ENCODE peak calls at places on chromosomes 7 and 10, in six cellular contexts. H, M, J, V, F and O are unnamed samples.

GRCh38 chr10:71715026-71715425 is 4.6 kb downstream of the C10orf105 start:
- DNase-seq in F (no peak), M (no peak), H (no peak), V (no peak), J (no peak), O (no peak)

GRCh38 chr10:55629792-55630490 is 731.1 kb downstream of the ZWINT start:
- DNase-seq in H (no peak), J (no peak), V (no peak), M (peak), F (peak), O (peak)

GRCh38 chr7:31110331-31111108 is 58.4 kb downstream of the ADCYAP1R1 start:
- DNase-seq in V (no peak), F (no peak), H (no peak), M (no peak), J (no peak), O (no peak)

GRCh38 chr10:101778781-101779543 is 3.0 kb upstream of the FGF8 start:
- DNase-seq in J (no peak), M (peak), F (peak), V (no peak), H (no peak), O (peak)

GRCh38 chr7:114243019-114243507 is 171.6 kb upstream of the FOXP2 start:
- DNase-seq in H (no peak), M (peak), F (no peak), J (no peak), V (no peak), O (no peak)

GRCh38 chr7:64799-65430 is 127.5 kb upstream of the FAM20C start:
- DNase-seq in F (no peak), V (no peak), H (no peak), J (no peak), M (no peak), O (no peak)

GRCh38 chr10:88198023-88198422 is 334.6 kb downstream of the PTEN start:
- DNase-seq in H (no peak), M (no peak), V (no peak), F (no peak), J (no peak), O (no peak)

GRCh38 chr7:133539016-133539415 is 286.1 kb downstream of the EXOC4 start:
- DNase-seq in H (no peak), J (no peak), V (no peak), M (no peak), F (no peak), O (no peak)

GRCh38 chr7:47453093-47454056 is 128.5 kb downstream of the TNS3 start:
- DNase-seq in M (peak), V (peak), J (peak), H (no peak), F (peak), O (peak)

GRCh38 chr10:30058570-30059132 is 735 bp downstream of the JCAD start:
- DNase-seq in J (peak), V (no peak), M (no peak), F (no peak), H (no peak), O (no peak)

GRCh38 chr7:32179567-32179966 is 109.4 kb upstream of the PDE1C start:
- DNase-seq in J (no peak), M (no peak), F (peak), V (no peak), H (no peak), O (peak)

GRCh38 chr10:7186387-7187032 is 224.3 kb downstream of the SFMBT2 start:
- DNase-seq in J (no peak), H (no peak), V (no peak), M (no peak), F (no peak), O (peak)

GRCh38 chr7:130481898-130482297 is 10.0 kb upstream of the MEST start:
- DNase-seq in H (no peak), J (no peak), M (no peak), V (no peak), F (peak), O (peak)

GRCh38 chr10:92857904-92858514 is 9.7 kb downstream of the EXOC6 start:
- DNase-seq in H (no peak), F (no peak), M (no peak), J (no peak), V (no peak), O (no peak)

GRCh38 chr7:128398016-128398840 is 11.6 kb downstream of the IMPDH1 start:
- DNase-seq in M (peak), H (no peak), F (peak), V (no peak), J (peak), O (peak)

GRCh38 chr7:51455513-51455912 is 138.9 kb upstream of the COBL start:
- DNase-seq in H (no peak), M (no peak), V (no peak), J (no peak), F (no peak), O (no peak)

GRCh38 chr7:25240340-25240739 is 12.1 kb upstream of the NPVF start:
- DNase-seq in H (no peak), M (no peak), V (no peak), J (no peak), F (peak), O (peak)

GRCh38 chr7:44381494-44382220 is 56.3 kb upstream of the CAMK2B start:
- DNase-seq in J (no peak), M (no peak), V (no peak), H (no peak), F (no peak), O (no peak)

GRCh38 chr7:88396295-88396947 is 89.7 kb upstream of the STEAP4 start:
- DNase-seq in J (no peak), H (no peak), F (no peak), V (no peak), M (no peak), O (peak)

GRCh38 chr10:32197423-32197822 is 141.2 kb upstream of the KIF5B start:
- DNase-seq in M (no peak), V (no peak), H (no peak), F (no peak), J (no peak), O (no peak)

GRCh38 chr10:83982812-83983211 is 156.5 kb upstream of the GHITM start:
- DNase-seq in M (no peak), J (no peak), H (no peak), V (no peak), F (no peak), O (no peak)

GRCh38 chr7:29314148-29314547 is 119.6 kb downstream of the CHN2 start:
- DNase-seq in V (no peak), H (no peak), J (no peak), F (no peak), M (no peak), O (no peak)

GRCh38 chr7:128236924-128237586 is 4.0 kb upstream of the LEP start:
- DNase-seq in M (peak), F (peak), J (no peak), H (no peak), V (peak), O (peak)

DNA sequence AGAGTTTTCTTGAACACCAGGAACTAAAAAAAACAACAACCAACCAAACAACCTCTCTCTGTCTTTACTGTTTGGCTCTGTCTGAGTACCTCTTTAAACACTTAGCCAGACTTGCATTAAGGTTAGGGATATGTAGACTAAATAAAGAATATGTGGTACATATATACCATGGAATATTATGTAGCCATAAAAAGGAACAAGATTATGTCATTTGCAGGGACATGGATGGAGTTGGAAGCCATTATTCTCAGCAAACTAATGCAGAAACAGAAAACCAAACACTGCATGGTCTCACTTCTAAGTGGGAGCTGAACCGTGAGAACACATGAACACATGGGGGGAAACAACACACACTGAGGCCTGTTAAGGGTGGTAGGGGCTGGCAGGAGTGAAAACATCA is 116.0 kb upstream of the ANTXRL start:
- DNase-seq in J (no peak), F (no peak), V (no peak), M (no peak), H (no peak), O (no peak)
- H3K4me3 ChIP-seq in J (no peak), F (no peak), V (no peak), M (no peak), H (no peak), O (no peak)

GRCh38 chr10:43090664-43091063 is 13.8 kb downstream of the RET start:
- DNase-seq in V (no peak), F (no peak), H (no peak), M (no peak), J (no peak), O (no peak)

GRCh38 chr10:43090188-43090587 is 13.3 kb downstream of the RET start:
- DNase-seq in H (no peak), J (no peak), M (no peak), F (no peak), V (no peak), O (no peak)

GRCh38 chr10:43094091-43094484 is 17.2 kb downstream of the RET start:
- DNase-seq in F (no peak), M (no peak), J (no peak), V (no peak), H (no peak), O (no peak)

GRCh38 chr10:43091846-43092245 is 15.0 kb downstream of the RET start:
- DNase-seq in F (no peak), M (no peak), H (no peak), V (no peak), J (no peak), O (no peak)

GRCh38 chr10:43093423-43094090 is 16.7 kb downstream of the RET start:
- DNase-seq in J (no peak), M (no peak), F (no peak), V (no peak), H (no peak), O (no peak)
- TF ChIP-seq CTCF in J (peak), M (peak), F (peak), V (peak), H (no peak), O (no peak)

DNA sequence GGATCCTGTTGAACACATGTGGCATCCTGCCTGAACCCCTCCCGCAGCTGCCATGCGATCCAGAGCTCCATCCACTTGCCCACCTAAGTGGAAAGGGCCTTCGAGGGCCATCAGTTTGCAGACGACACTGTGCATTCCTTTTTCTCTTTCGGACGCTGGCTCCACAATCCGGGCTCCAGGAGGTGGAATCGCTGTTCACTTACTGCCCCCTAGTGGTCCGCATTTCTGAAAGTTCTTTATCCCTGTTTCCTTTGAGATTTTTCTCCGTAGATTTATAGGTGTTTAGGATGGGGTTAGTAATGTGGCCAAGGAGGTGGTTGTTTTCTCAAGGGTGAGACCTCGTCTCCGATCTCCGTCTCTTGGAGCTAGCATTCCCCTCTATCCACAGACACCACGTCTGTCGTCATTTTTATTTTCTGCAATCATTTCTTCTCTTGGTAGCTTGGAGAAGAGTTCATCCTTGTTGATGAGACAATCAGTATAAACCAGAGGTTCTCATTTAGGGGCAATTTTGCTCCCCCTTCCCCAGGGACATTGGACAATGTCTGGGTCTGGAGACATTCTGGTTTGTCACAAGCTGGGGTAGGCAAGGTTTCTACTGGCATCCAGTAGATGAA is 204.6 kb downstream of the ARHGAP21 start:
- DNase-seq in H (no peak), F (peak), J (peak), M (peak), V (peak), O (peak)
- H3K4me3 ChIP-seq in H (no peak), F (no peak), J (no peak), M (no peak), V (no peak), O (no peak)

GRCh38 chr7:157855452-157856213 is 518.8 kb downstream of the DNAJB6 start:
- DNase-seq in V (no peak), F (no peak), M (no peak), H (no peak), J (no peak), O (no peak)

GRCh38 chr7:157853076-157853788 is 516.4 kb downstream of the DNAJB6 start:
- DNase-seq in H (no peak), M (no peak), J (no peak), F (no peak), V (no peak), O (no peak)

GRCh38 chr7:157854066-157854891 is 517.5 kb downstream of the DNAJB6 start:
- DNase-seq in J (peak), H (no peak), F (no peak), M (no peak), V (no peak), O (no peak)

GRCh38 chr7:157855016-157855415 is 518.2 kb downstream of the DNAJB6 start:
- DNase-seq in H (no peak), J (no peak), F (no peak), V (no peak), M (no peak), O (no peak)

GRCh38 chr7:157853789-157854065 is 516.9 kb downstream of the DNAJB6 start:
- DNase-seq in V (no peak), H (no peak), F (no peak), M (no peak), J (no peak), O (no peak)
- TF ChIP-seq CTCF in V (no peak), H (no peak), F (no peak), M (no peak), J (no peak), O (no peak)